ENCODE peak calls at places on chromosome 11, in four cellular contexts. N is HT1080, I is midbrain, C is brain microvascular endothelial cell. V is an unnamed sample.

GRCh38 chr11:113045146-113045545 is 83.9 kb downstream of the NCAM1 start:
- DNase-seq in I (no peak), C (no peak), N (peak; percentile 81), V (no peak)

GRCh38 chr11:71186861-71187260 is 65.5 kb downstream of the SHANK2 start:
- DNase-seq in N (no peak), I (no peak), C (no peak), V (no peak)

GRCh38 chr11:2420502-2421225 is 20.1 kb downstream of the TSSC4 start:
- DNase-seq in I (peak; percentile 72), N (peak; percentile 71), C (peak; percentile 17), V (peak; percentile 78)

GRCh38 chr11:67585911-67586310 is 2.3 kb downstream of the GSTP1 start:
- DNase-seq in I (no peak), N (no peak), C (no peak), V (no peak)

GRCh38 chr11:47928426-47928825 is 51.9 kb upstream of the PTPRJ start:
- DNase-seq in C (no peak), N (no peak), I (no peak), V (no peak)

GRCh38 chr11:123616505-123617198 is 37.8 kb downstream of the SCN3B start:
- DNase-seq in N (no peak), C (no peak), I (peak; percentile 30), V (peak; percentile 53)

GRCh38 chr11:72821221-72821919 is 7.2 kb downstream of the ATG16L2 start:
- DNase-seq in C (no peak), I (no peak), N (no peak), V (peak; percentile 40)

GRCh38 chr11:90288207-90288821 is 65.5 kb upstream of the CHORDC1 start:
- DNase-seq in C (peak; percentile 0), N (peak; percentile 13), I (no peak), V (no peak)

GRCh38 chr11:128868851-128869671 is 2.0 kb upstream of the KCNJ1 start:
- DNase-seq in I (no peak), N (no peak), C (no peak), V (no peak)

GRCh38 chr11:118662401-118663271 is 16.8 kb downstream of the TREH start:
- DNase-seq in N (no peak), I (no peak), C (no peak), V (no peak)

V was measured in cerebellar cortex.